ENCODE peak calls at places on chromosomes 6 and 20, in four cellular contexts. D is cardiac muscle cell; E is sciatic nerve; T is stimulated activated CD4-positive, alpha-beta T cell treated with anti-CD3 and anti-CD28 coated beads, Interleukin-2, amount 100 ng/mL, for 24 hours. R is an unnamed sample.

GRCh38 chr20:56504373-56505005 is 20.1 kb upstream of the FAM209A start:
- DNase-seq in T (peak), D (peak), E (no peak), R (peak)

GRCh38 chr20:6051505-6051904 is 2.4 kb downstream of the LRRN4 start:
- DNase-seq in T (no peak), E (no peak), D (peak), R (peak)

GRCh38 chr6:75481936-75482593 is 11.5 kb downstream of the FILIP1 start:
- DNase-seq in E (no peak), T (no peak), D (peak), R (peak)

GRCh38 chr20:46850896-46851295 is 43.7 kb upstream of the EYA2 start:
- DNase-seq in E (no peak), D (no peak), T (no peak), R (no peak)

GRCh38 chr20:63295422-63295821 is 2.4 kb downstream of the COL20A1 start:
- DNase-seq in D (no peak), T (no peak), E (no peak), R (no peak)

GRCh38 chr6:72530152-72530551 is 91.7 kb upstream of the KCNQ5 start:
- DNase-seq in E (no peak), T (no peak), D (no peak), R (no peak)

GRCh38 chr6:11414564-11414963 is 123.0 kb upstream of the TMEM170B start:
- DNase-seq in T (no peak), D (no peak), E (no peak), R (no peak)

GRCh38 chr6:7045331-7045730 is 62.4 kb upstream of the RREB1 start:
- DNase-seq in E (no peak), D (no peak), T (no peak), R (no peak)

GRCh38 chr6:45655630-45656422 is 278.1 kb upstream of the SUPT3H start:
- DNase-seq in E (no peak), D (peak), T (no peak), R (peak)

GRCh38 chr6:5838656-5839396 is 167.9 kb downstream of the NRN1 start:
- DNase-seq in T (no peak), D (no peak), E (no peak), R (no peak)

GRCh38 chr6:117545161-117545595 is 57.1 kb downstream of the GOPC start:
- DNase-seq in T (no peak), E (no peak), D (no peak), R (no peak)

GRCh38 chr20:37955511-37955910 is 52.6 kb downstream of the VSTM2L start:
- DNase-seq in D (no peak), T (no peak), E (no peak), R (no peak)

GRCh38 chr6:47267301-47267700 is 42.4 kb downstream of the TNFRSF21 start:
- DNase-seq in D (no peak), E (no peak), T (no peak), R (no peak)

GRCh38 chr6:85496009-85496579 is 46.2 kb downstream of the NT5E start:
- DNase-seq in T (no peak), E (no peak), D (no peak), R (no peak)

GRCh38 chr20:14334306-14334930 is 3.0 kb downstream of the FLRT3 start:
- DNase-seq in T (no peak), E (no peak), D (peak), R (peak)

GRCh38 chr20:51540585-51540984 is 1.9 kb downstream of the NFATC2 start:
- DNase-seq in E (no peak), D (no peak), T (no peak), R (no peak)

GRCh38 chr20:63023836-63024571 is 17.2 kb upstream of the BHLHE23 start:
- DNase-seq in D (no peak), T (no peak), E (no peak), R (no peak)

GRCh38 chr6:13787146-13787545 is 27.2 kb downstream of the MCUR1 start:
- DNase-seq in E (no peak), D (peak), T (peak), R (peak)

GRCh38 chr20:7667194-7667593 is 273.1 kb downstream of the HAO1 start:
- DNase-seq in T (no peak), D (peak), E (no peak), R (no peak)

GRCh38 chr6:100592929-100593328 is 128.2 kb upstream of the SIM1 start:
- DNase-seq in E (no peak), D (no peak), T (no peak), R (no peak)